ENCODE peak calls at places on chromosome 4, in eight cellular contexts. B is substantia nigra; T is activated naive CD4-positive, alpha-beta T cell treated with Interleukin-2 at 50 U/mL for 16 hours; O is pancreas; N is upper lobe of left lung; E is A673; U is psoas muscle; C is HCEC 1CT. A is an unnamed sample.
A peak's percentile ranks its signal among the peaks of the same experiment; 100 is the strongest.

GRCh38 chr4:172808196-172808595 is 360.4 kb upstream of the GALNT7 start:
- DNase-seq in E (no peak), O (no peak), B (no peak), T (no peak), N (no peak), C (no peak), U (no peak), A (no peak)

GRCh38 chr4:31979988-31980387 is 1259.8 kb downstream of the PCDH7 start:
- DNase-seq in B (no peak), C (no peak), N (no peak), T (no peak), E (no peak), O (no peak), U (no peak), A (no peak)

GRCh38 chr4:172962564-172963353 is 205.9 kb upstream of the GALNT7 start:
- DNase-seq in B (no peak), T (no peak), N (peak; percentile 65), C (peak; percentile 56), U (no peak), O (no peak), E (peak; percentile 57), A (no peak)

GRCh38 chr4:64200001-64200555 is 209.2 kb downstream of the TECRL start:
- DNase-seq in O (no peak), N (no peak), C (no peak), B (no peak), E (no peak), U (no peak), T (no peak), A (no peak)

GRCh38 chr4:88297131-88297530 is 12.8 kb upstream of the PPM1K start:
- DNase-seq in C (no peak), B (no peak), U (no peak), T (no peak), N (no peak), E (no peak), O (no peak), A (no peak)

GRCh38 chr4:19832388-19832787 is 419.3 kb upstream of the SLIT2 start:
- DNase-seq in O (no peak), E (no peak), B (no peak), U (no peak), T (no peak), N (no peak), C (peak; percentile 13), A (no peak)

GRCh38 chr4:175531405-175532091 is 280.5 kb downstream of the GPM6A start:
- DNase-seq in E (no peak), O (no peak), U (no peak), N (no peak), C (peak; percentile 67), T (no peak), B (no peak), A (no peak)

GRCh38 chr4:108415389-108415788 is 205.0 kb upstream of the RPL34 start:
- DNase-seq in O (no peak), E (no peak), N (no peak), B (no peak), U (no peak), T (no peak), C (no peak), A (no peak)

GRCh38 chr4:176575141-176575731 is 217.5 kb downstream of the VEGFC start:
- DNase-seq in T (no peak), O (no peak), B (no peak), E (no peak), C (peak; percentile 11), N (no peak), U (no peak), A (no peak)

GRCh38 chr4:148057425-148058020 is 325.6 kb downstream of the ARHGAP10 start:
- DNase-seq in N (no peak), O (no peak), T (no peak), U (no peak), B (no peak), E (no peak), C (no peak), A (no peak)

GRCh38 chr4:41319553-41319952 is 62.8 kb downstream of the UCHL1 start:
- DNase-seq in B (no peak), O (no peak), E (no peak), N (no peak), T (no peak), C (peak; percentile 10), U (no peak), A (no peak)

GRCh38 chr4:76515975-76516853 is 81.2 kb downstream of the SHROOM3 start:
- DNase-seq in C (no peak), N (no peak), E (peak; percentile 22), T (no peak), U (no peak), B (no peak), O (no peak), A (no peak)

A was measured in HuH-7.5.